ENCODE peak calls at places on chromosomes 16 and 17, in nine cellular contexts. N is stomach; H is CD8-positive, alpha-beta T cell; W is upper lobe of right lung; S is astrocyte of the spinal cord; J is right atrium auricular region; X is endodermal cell; L is lower lobe of right lung; O is ascending aorta. M is an unnamed sample.

GRCh38 chr16:2751577-2752034 is 832 bp upstream of the SRRM2 start:
- DNase-seq in S (no peak), J (no peak), O (no peak), H (no peak), X (peak; percentile 93), W (no peak), L (peak; percentile 57), N (no peak), M (no peak)

GRCh38 chr17:49193513-49194296 is 16.7 kb downstream of the GNGT2 start:
- DNase-seq in S (peak; percentile 66), L (peak; percentile 65), J (peak; percentile 69), O (no peak), H (no peak), W (no peak), X (peak; percentile 86), N (peak; percentile 43), M (peak; percentile 65)

GRCh38 chr17:21177854-21178600 is 35.9 kb downstream of the TMEM11 start:
- DNase-seq in W (peak; percentile 18), X (peak; percentile 53), J (no peak), N (peak; percentile 15), H (no peak), S (no peak), L (no peak), O (no peak), M (no peak)

GRCh38 chr17:79527286-79527685 is 83.6 kb downstream of the RBFOX3 start:
- DNase-seq in O (no peak), N (no peak), W (no peak), J (no peak), S (no peak), L (no peak), X (no peak), H (no peak), M (no peak)

GRCh38 chr17:15918661-15919259 is 26.2 kb upstream of the ADORA2B start:
- DNase-seq in H (no peak), X (no peak), J (no peak), S (no peak), O (no peak), N (peak; percentile 29), L (peak; percentile 58), W (no peak), M (no peak)

GRCh38 chr17:13209091-13209490 is 191.3 kb upstream of the ELAC2 start:
- DNase-seq in J (no peak), X (no peak), S (peak; percentile 15), H (no peak), O (no peak), W (no peak), N (no peak), L (no peak), M (no peak)

GRCh38 chr16:23408242-23409201 is 44.5 kb downstream of the COG7 start:
- DNase-seq in J (no peak), L (no peak), X (no peak), O (no peak), S (peak; percentile 56), W (no peak), N (no peak), H (no peak), M (peak; percentile 59)

GRCh38 chr17:64213995-64214507 is 49.0 kb downstream of the TEX2 start:
- DNase-seq in J (no peak), O (no peak), L (no peak), N (no peak), H (no peak), X (no peak), S (peak; percentile 25), W (no peak), M (no peak)

GRCh38 chr16:78499399-78499798 is 399.9 kb downstream of the WWOX start:
- DNase-seq in O (no peak), L (no peak), S (no peak), H (no peak), J (no peak), N (no peak), X (no peak), W (no peak), M (no peak)

GRCh38 chr16:86033016-86033474 is 134.1 kb downstream of the IRF8 start:
- DNase-seq in X (peak; percentile 80), W (peak; percentile 62), L (no peak), H (no peak), J (no peak), O (no peak), S (no peak), N (no peak), M (no peak)

GRCh38 chr17:72976971-72977767 is 115.3 kb downstream of the SLC39A11 start:
- DNase-seq in S (peak; percentile 89), W (no peak), N (peak; percentile 67), J (peak; percentile 72), O (no peak), H (no peak), L (no peak), X (peak; percentile 67), M (peak; percentile 49)

DNA sequence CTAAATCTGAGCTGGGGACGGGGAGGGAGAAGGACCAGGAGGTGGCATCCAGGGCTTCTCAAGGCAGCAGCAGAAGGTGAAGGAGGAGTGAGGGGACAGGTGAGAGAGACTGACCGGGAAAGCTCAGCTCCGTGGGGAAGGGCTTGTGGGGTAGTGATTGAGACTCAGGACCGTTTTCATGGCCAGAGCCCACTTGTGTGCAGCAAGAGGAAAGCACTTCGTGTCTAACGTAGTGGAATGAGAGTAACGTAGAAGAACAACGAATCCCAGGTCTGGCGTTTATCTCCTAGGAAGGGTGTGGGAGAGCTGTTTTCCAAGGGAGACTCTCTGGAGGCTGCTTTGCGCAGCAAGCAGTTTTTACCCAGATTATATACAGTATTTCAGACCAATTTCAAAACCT is 1.3 kb upstream of the CDH3 start:
- DNase-seq in X (peak; percentile 59), S (no peak), W (no peak), O (no peak), J (no peak), H (no peak), N (no peak), L (no peak), M (no peak)
- H3K4me3 ChIP-seq in X (no peak overlapping the region), S (no peak overlapping the region), W (no peak overlapping the region), O (no peak overlapping the region), J (no peak overlapping the region), H (no peak overlapping the region), N (no peak overlapping the region), L (no peak overlapping the region), M (no peak overlapping the region)

GRCh38 chr17:76473541-76473985 is 6.2 kb downstream of the AANAT start:
- DNase-seq in O (no peak), L (no peak), X (peak; percentile 95), H (no peak), S (no peak), J (no peak), N (no peak), W (peak; percentile 67), M (no peak)

GRCh38 chr17:76474238-76474637 is 6.8 kb downstream of the AANAT start:
- DNase-seq in S (no peak), X (no peak), L (no peak), N (no peak), J (no peak), O (no peak), H (no peak), W (no peak), M (no peak)

GRCh38 chr17:76472726-76473125 is 5.3 kb downstream of the AANAT start:
- DNase-seq in W (no peak), O (no peak), S (no peak), L (no peak), N (no peak), J (no peak), H (no peak), X (no peak), M (no peak)

GRCh38 chr17:76471498-76472257 is 4.3 kb downstream of the AANAT start:
- DNase-seq in J (no peak), W (no peak), N (no peak), X (no peak), S (no peak), L (peak; percentile 24), H (no peak), O (no peak), M (no peak)

DNA sequence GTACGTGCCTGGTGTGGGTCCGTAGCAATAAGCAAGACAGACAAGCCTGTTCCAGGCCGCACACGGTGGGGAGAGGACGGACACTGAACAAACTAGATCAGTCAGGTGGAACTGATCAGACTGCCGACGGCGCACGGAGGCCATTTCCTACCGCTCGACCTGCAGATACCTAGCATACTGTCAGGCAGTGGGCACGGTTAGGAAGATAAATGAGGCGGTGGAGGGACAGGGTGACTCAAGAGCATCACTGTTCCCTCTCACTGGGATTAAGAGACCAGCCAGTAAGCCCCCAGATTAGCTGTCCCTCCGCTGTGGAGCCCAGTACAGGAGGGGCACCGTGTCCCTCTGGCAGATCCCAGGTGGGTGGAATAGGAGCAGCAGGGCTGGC is 4.8 kb downstream of the AANAT start:
- DNase-seq in J (no peak), L (no peak), S (no peak), N (no peak), H (no peak), W (no peak), X (no peak), O (no peak), M (no peak)
- TF ChIP-seq CTCF in J (no peak), L (no peak), S (no peak), N (no peak), H (no peak), W (no peak), X (no peak), O (no peak), M (no peak)

DNA sequence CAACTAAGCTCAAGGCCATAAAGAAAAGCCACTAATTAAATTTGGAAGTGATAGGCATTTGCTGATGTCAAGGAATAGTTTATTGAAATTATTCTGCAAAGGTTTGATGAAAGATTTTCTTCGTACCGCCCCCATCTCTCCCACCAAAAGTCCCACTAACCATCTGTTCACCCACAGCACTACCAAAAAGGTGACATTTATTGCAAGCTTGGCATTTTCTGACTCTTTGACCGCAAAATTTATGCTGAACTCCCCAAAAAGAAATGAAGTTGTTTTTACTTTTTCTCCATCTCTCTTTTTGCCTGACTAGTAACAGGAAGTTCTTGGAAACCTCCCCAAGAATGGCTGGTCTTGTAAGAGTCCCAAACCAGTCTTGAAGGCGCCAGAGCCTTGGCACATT is 384.9 kb upstream of the SOX9 start:
- DNase-seq in J (no peak), S (no peak), O (no peak), X (no peak), H (no peak), L (no peak), W (no peak), N (no peak), M (no peak)
- H3K4me3 ChIP-seq in J (no peak overlapping the region), S (no peak overlapping the region), O (no peak overlapping the region), X (no peak overlapping the region), H (no peak overlapping the region), L (no peak overlapping the region), W (no peak overlapping the region), N (no peak overlapping the region), M (no peak overlapping the region)

DNA sequence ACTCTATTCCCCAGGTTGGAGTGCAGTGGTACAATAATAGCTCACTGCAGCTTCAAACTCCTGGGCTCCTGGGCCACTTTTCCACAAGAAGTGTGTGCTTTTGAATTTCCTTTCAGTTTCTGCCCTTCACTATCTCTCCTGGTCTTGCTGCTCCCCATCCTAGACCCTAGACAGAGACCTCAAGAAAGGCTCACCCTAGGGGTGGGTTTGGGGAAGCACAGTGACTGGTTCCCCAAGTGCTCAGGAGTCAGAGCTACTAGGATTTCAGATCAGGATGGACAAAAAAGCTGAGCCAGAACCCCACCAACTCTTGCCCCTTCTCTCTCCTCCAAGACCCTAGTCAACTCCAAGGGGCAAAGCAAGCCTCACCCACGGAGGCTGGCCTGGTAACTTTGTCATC is 1.6 kb upstream of the SEBOX start:
- DNase-seq in J (no peak), N (no peak), X (peak; percentile 64), W (no peak), H (no peak), L (no peak), O (no peak), S (no peak), M (no peak)
- TF ChIP-seq CTCF in J (no peak), N (no peak), X (peak; percentile 38), W (peak; percentile 4), H (no peak), L (no peak), O (no peak), S (no peak), M (peak; percentile 11)

M was measured in epithelial cell of esophagus.